ENCODE peak calls at places on chromosomes 16 and 17, in five cellular contexts. G, E, J, M and N are unnamed samples.

GRCh38 chr17:42059815-42060214 is 9.4 kb upstream of the C17orf113 start:
- DNase-seq in G (no peak), E (no peak), J (no peak), M (no peak), N (no peak)

GRCh38 chr17:71869833-71870545 is 250.8 kb upstream of the SOX9 start:
- DNase-seq in G (no peak), E (no peak), J (no peak), M (no peak), N (no peak)

GRCh38 chr17:10127819-10128375 is 70.5 kb downstream of the GAS7 start:
- DNase-seq in G (peak; percentile 99), E (no peak), J (no peak), M (no peak), N (no peak)

GRCh38 chr16:85605912-85606841 is 6.9 kb upstream of the GSE1 start:
- DNase-seq in G (no peak), E (no peak), J (no peak), M (no peak), N (no peak)

GRCh38 chr16:23141959-23142740 is 7.1 kb downstream of the USP31 start:
- DNase-seq in G (no peak), E (no peak), J (no peak), M (no peak), N (no peak)

GRCh38 chr16:85269165-85269564 is 156.9 kb upstream of the CIBAR2 start:
- DNase-seq in G (no peak), E (no peak), J (no peak), M (no peak), N (no peak)

GRCh38 chr16:66309409-66309808 is 57.1 kb upstream of the CDH5 start:
- DNase-seq in G (no peak), E (no peak), J (no peak), M (no peak), N (no peak)

GRCh38 chr17:47275245-47275984 is 21.8 kb downstream of the ITGB3 start:
- DNase-seq in G (peak; percentile 84), E (no peak), J (peak; percentile 73), M (no peak), N (peak; percentile 93)

GRCh38 chr16:17365591-17366298 is 105.0 kb downstream of the XYLT1 start:
- DNase-seq in G (no peak), E (no peak), J (no peak), M (no peak), N (no peak)

GRCh38 chr17:20266806-20267458 is 200.4 kb downstream of the LGALS9B start:
- DNase-seq in G (peak; percentile 91), E (no peak), J (peak; percentile 23), M (no peak), N (no peak)

GRCh38 chr17:17698869-17699351 is 17.7 kb downstream of the RAI1 start:
- DNase-seq in G (peak; percentile 41), E (no peak), J (no peak), M (no peak), N (no peak)

GRCh38 chr17:17701112-17701511 is 19.9 kb downstream of the RAI1 start:
- DNase-seq in G (no peak), E (no peak), J (no peak), M (no peak), N (no peak)

GRCh38 chr17:17702370-17702769 is 21.1 kb downstream of the RAI1 start:
- DNase-seq in G (no peak), E (no peak), J (no peak), M (no peak), N (no peak)

GRCh38 chr17:17701658-17702057 is 20.4 kb downstream of the RAI1 start:
- DNase-seq in G (no peak), E (no peak), J (no peak), M (no peak), N (no peak)

DNA sequence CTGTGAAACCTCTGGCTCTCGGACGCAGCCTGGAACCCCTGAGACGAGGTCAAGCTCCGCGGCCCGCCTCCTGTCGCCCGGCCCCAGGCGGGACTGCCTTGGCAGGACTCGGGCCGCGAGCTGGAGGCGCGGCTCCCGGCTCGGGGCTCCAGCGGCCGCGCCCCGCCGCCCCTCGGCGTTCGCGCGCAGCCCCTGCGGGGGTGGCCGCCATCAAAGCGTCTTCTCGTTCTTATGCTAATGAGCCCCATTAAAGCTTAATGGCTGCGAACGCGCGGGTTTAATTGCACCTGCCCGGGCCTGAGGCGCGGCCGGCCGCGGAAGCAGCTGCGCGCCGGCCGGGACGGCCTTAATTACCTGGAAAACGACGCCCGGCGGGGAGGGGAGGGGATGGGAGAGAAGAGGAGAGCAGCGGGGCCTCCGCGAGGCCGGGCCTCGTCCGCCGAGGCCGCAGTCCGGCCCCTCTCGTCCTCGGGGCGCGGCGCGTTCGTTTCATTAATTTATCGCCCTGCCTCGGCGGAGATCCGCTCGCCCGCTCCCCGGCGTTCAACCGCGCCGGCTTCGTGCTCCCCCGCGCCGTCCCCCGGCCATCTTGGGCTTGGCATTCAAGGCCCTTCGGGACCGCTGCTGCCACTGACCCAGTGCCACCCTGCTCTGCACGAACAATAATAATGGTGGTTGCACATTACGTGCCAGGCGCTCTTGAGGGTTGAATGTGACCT is 19.2 kb downstream of the RAI1 start:
- DNase-seq in G (no peak), E (no peak), J (peak; percentile 26), M (no peak), N (no peak)
- TF ChIP-seq RCOR1 in G (no peak), E (no peak), J (no peak), M (no peak), N (no peak)

GRCh38 chr17:80065478-80066170 is 29.2 kb downstream of the CCDC40 start:
- DNase-seq in G (no peak), E (no peak), J (no peak), M (no peak), N (no peak)
- TF ChIP-seq RCOR1 in G (no peak), E (no peak), J (no peak), M (no peak), N (no peak)

DNA sequence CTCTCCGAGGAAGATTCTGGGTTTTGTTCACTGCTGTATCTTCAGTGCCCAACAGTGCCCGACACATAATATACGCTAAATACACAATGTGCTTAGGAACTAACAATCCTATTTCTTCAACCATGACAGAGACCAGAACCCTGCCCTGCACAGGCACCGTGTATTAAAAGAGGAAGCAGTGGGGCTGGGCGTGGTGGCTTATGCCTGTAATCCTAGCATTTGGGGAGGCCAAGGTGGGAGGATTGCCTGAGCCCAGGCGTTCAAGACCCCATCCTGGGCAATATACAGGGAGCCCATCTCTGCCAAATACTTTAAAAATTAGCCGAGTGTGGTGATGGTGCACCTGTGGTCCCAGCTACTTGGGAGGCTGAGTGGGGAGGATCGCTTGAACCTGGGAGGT is 19.3 kb downstream of the ARL2BP start:
- DNase-seq in G (no peak), E (no peak), J (no peak), M (no peak), N (no peak)
- TF ChIP-seq RCOR1 in G (no peak), E (no peak), J (no peak), M (no peak), N (no peak)

GRCh38 chr17:38509772-38510423 is 81.6 kb downstream of the ARHGAP23 start:
- DNase-seq in G (no peak), E (no peak), J (peak; percentile 57), M (no peak), N (no peak)
- TF ChIP-seq RCOR1 in G (no peak), E (no peak), J (no peak), M (no peak), N (no peak)

DNA sequence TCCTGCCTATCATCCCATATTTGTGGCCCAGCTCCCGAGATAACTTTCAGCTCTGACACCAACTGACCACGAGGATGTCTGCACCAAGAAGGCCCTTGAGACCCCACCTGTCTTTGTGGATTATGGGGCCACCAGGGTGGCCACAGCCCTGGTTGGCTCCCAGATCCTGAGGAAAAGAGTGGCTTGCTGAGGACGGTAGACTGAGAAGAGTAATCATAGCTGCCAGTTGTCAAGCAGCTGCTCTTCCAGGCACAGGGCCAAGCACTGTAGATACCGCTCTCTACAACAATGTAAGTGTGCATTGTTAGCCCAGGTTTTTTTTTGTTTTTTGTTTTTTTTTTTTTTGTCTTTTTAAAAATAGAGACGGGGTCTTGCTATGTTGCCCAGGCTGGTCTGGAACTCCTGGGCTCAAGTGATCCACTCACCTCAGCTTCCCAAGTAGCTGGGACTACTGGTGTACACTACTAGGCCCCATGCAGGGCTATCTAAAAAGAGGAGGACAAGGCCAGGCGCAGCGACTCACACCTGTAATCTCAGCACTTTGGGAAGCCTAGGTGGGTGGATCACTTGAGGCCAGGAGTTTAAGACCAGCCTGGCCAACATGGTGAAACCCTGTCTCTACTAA is 9.6 kb downstream of the ZNF205 start:
- DNase-seq in G (no peak), E (no peak), J (no peak), M (no peak), N (no peak)
- TF ChIP-seq RCOR1 in G (no peak), E (no peak), J (no peak), M (no peak), N (no peak)

GRCh38 chr16:1210461-1210860 is 14.6 kb downstream of the TPSG1 start:
- DNase-seq in G (no peak), E (no peak), J (no peak), M (no peak), N (no peak)
- TF ChIP-seq RCOR1 in G (no peak), E (no peak), J (no peak), M (no peak), N (no peak)

DNA sequence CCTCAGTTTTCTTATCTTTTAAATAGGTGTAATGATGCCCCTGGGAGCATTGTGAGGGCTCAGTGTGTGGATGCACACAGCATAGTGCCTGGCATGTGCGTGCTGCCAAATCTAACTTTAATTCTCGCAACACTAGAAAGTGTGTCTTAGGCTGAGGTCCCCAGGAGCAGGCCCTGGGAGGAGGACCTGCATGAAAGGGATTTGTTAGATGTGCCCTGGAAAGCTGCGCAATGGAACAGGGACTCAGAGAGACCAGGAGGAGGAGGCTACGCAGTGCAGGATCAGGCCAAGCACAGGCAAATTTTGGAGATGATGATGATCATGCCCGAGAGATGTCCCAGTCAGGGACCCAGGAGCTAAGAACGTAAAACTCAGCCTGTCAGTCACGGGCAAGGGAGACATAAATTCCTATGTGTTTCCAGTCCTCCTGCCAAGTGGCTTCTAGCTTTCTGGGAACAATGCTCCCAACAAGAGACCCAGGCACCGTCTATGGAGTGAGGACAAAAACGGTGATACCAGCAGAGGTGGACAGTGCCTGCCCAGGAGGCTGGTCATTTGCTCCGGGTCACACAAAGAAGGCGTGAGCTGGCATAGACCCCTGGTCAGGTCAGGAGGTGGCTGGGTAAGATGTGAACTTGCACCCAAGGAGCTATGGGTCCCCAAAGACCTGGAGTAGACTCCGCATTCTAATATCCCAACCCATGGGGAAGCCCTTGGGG is 352.2 kb upstream of the TNRC6C start:
- DNase-seq in G (no peak), E (no peak), J (no peak), M (no peak), N (peak; percentile 12)
- TF ChIP-seq RCOR1 in G (no peak), E (no peak), J (no peak), M (no peak), N (no peak)

GRCh38 chr17:80497726-80498241 is 21.4 kb upstream of the NPTX1 start:
- DNase-seq in G (no peak), E (no peak), J (no peak), M (no peak), N (no peak)
- TF ChIP-seq RCOR1 in G (no peak), E (no peak), J (no peak), M (no peak), N (no peak)